ENCODE peak calls at places on chromosome 18, in ten cellular contexts. A is AG09319; K is A172; H is ureter; Z is stimulated activated CD8-positive, alpha-beta memory T cell treated with anti-CD3 and anti-CD28 coated beads, Interleukin-7, amount 100 ng/mL, for 48 hours; T is uterus; X is foreskin keratinocyte; U is NCI-H446; J is Calu3; C is HAP-1. V is an unnamed sample.

GRCh38 chr18:9901377-9901776 is 12.4 kb upstream of the VAPA start:
- DNase-seq in J (no peak), A (no peak), K (no peak), U (peak), Z (no peak), X (no peak), H (no peak), T (no peak), C (no peak), V (no peak)

GRCh38 chr18:59623456-59624383 is 73.5 kb downstream of the CCBE1 start:
- DNase-seq in U (no peak), C (no peak), Z (no peak), X (peak), H (no peak), T (peak), J (no peak), K (peak), A (peak), V (no peak)

GRCh38 chr18:23619388-23619873 is 33.1 kb upstream of the NPC1 start:
- DNase-seq in T (peak), K (no peak), Z (no peak), H (no peak), A (no peak), X (no peak), U (no peak), J (no peak), C (no peak), V (no peak)

GRCh38 chr18:22031581-22031980 is 137.8 kb upstream of the GATA6 start:
- DNase-seq in J (peak), X (no peak), A (no peak), K (peak), Z (no peak), T (no peak), H (no peak), U (no peak), C (no peak), V (no peak)

GRCh38 chr18:32280911-32281310 is 91.1 kb downstream of the MEP1B start:
- DNase-seq in U (no peak), X (no peak), Z (no peak), K (no peak), C (no peak), A (no peak), T (no peak), H (no peak), J (no peak), V (no peak)

GRCh38 chr18:24878289-24878688 is 417.9 kb downstream of the HRH4 start:
- DNase-seq in H (no peak), A (peak), Z (no peak), J (no peak), C (no peak), K (no peak), T (no peak), U (peak), X (peak), V (no peak)

GRCh38 chr18:80010551-80010906 is 22.2 kb upstream of the TXNL4A start:
- DNase-seq in C (no peak), K (no peak), Z (no peak), T (no peak), J (no peak), X (no peak), A (no peak), U (peak), H (no peak), V (no peak)

GRCh38 chr18:13300029-13300428 is 81.5 kb downstream of the LDLRAD4 start:
- DNase-seq in C (no peak), A (no peak), H (no peak), T (no peak), X (no peak), J (no peak), K (no peak), Z (no peak), U (no peak), V (no peak)

GRCh38 chr18:9775172-9775571 is 67.1 kb downstream of the RAB31 start:
- DNase-seq in U (no peak), J (no peak), C (no peak), A (no peak), Z (no peak), X (no peak), H (no peak), T (no peak), K (no peak), V (no peak)

GRCh38 chr18:76264073-76264472 is 231.0 kb downstream of the ZNF516 start:
- DNase-seq in A (no peak), Z (no peak), J (no peak), T (no peak), K (no peak), U (no peak), H (no peak), X (peak), C (no peak), V (no peak)

GRCh38 chr18:13235981-13236380 is 17.4 kb downstream of the LDLRAD4 start:
- DNase-seq in A (no peak), H (peak), U (no peak), T (peak), K (no peak), J (no peak), X (no peak), Z (no peak), C (no peak), V (no peak)

GRCh38 chr18:3972291-3972985 is 482.7 kb downstream of the DLGAP1 start:
- DNase-seq in H (no peak), T (no peak), C (peak), J (no peak), U (peak), K (no peak), X (peak), A (no peak), Z (no peak), V (no peak)

GRCh38 chr18:44594779-44595467 is 85.8 kb upstream of the SETBP1 start:
- DNase-seq in A (no peak), H (no peak), X (peak), C (no peak), U (peak), J (no peak), K (peak), Z (no peak), T (no peak), V (no peak)

GRCh38 chr18:13232060-13232917 is 13.7 kb downstream of the LDLRAD4 start:
- DNase-seq in T (peak), J (no peak), U (no peak), C (no peak), H (peak), A (no peak), K (no peak), X (no peak), Z (no peak), V (no peak)

GRCh38 chr18:484749-485464 is 15.6 kb downstream of the COLEC12 start:
- DNase-seq in H (no peak), K (no peak), A (no peak), T (no peak), C (no peak), J (no peak), Z (no peak), U (no peak), X (no peak), V (no peak)

GRCh38 chr18:77339623-77340022 is 90.0 kb downstream of the GALR1 start:
- DNase-seq in U (no peak), H (no peak), X (no peak), K (no peak), T (no peak), Z (no peak), C (no peak), J (no peak), A (no peak), V (no peak)

GRCh38 chr18:3528251-3528650 is 78.3 kb downstream of the TGIF1 start:
- DNase-seq in C (no peak), U (peak), T (no peak), J (no peak), K (no peak), X (no peak), A (no peak), Z (no peak), H (no peak), V (no peak)

GRCh38 chr18:70158992-70159717 is 46.3 kb downstream of the RTTN start:
- DNase-seq in X (no peak), A (no peak), J (no peak), T (no peak), C (no peak), U (no peak), Z (no peak), H (no peak), K (no peak), V (no peak)

GRCh38 chr18:22604390-22604985 is 186.8 kb upstream of the CTAGE1 start:
- DNase-seq in X (no peak), J (no peak), U (no peak), T (peak), A (no peak), K (no peak), C (no peak), H (peak), Z (no peak), V (no peak)

V was measured in CD4-positive, alpha-beta memory T cell.